ENCODE peak calls at places on chromosomes 1 and 21, in five cellular contexts. J is AG04450, M is heart left ventricle, Y is GM06990, K is HFF-Myc. S is an unnamed sample.

GRCh38 chr21:36477559-36477958 is 2.4 kb downstream of the CLDN14 start:
- DNase-seq in M (no peak), J (no peak), Y (no peak), K (no peak), S (no peak)

GRCh38 chr21:46118305-46118870 is 20.5 kb downstream of the COL6A2 start:
- DNase-seq in M (peak; percentile 24), J (no peak), K (no peak), Y (no peak), S (no peak)

GRCh38 chr1:166165661-166166399 is 971 bp downstream of the FAM78B start:
- DNase-seq in Y (peak; percentile 56), J (no peak), M (no peak), K (no peak), S (no peak)

GRCh38 chr1:5632226-5632625 is 360.0 kb downstream of the NPHP4 start:
- DNase-seq in K (no peak), J (no peak), M (no peak), Y (no peak), S (no peak)

GRCh38 chr1:66371233-66372005 is 162.5 kb upstream of the SGIP1 start:
- DNase-seq in K (no peak), M (peak; percentile 44), J (no peak), Y (no peak), S (peak; percentile 33)

GRCh38 chr1:19799233-19799876 is 361 bp downstream of the TMCO4 start:
- DNase-seq in M (peak; percentile 70), Y (peak; percentile 77), J (no peak), K (no peak), S (no peak)

GRCh38 chr1:217137210-217137871 is 414.1 kb upstream of the ESRRG start:
- DNase-seq in Y (no peak), J (no peak), M (no peak), K (no peak), S (no peak)

GRCh38 chr1:72516264-72516663 is 233.9 kb upstream of the NEGR1 start:
- DNase-seq in K (no peak), J (no peak), Y (no peak), M (no peak), S (no peak)

GRCh38 chr1:240149488-240150094 is 57.9 kb downstream of the FMN2 start:
- DNase-seq in M (no peak), J (no peak), Y (no peak), K (no peak), S (no peak)

GRCh38 chr1:222736972-222737371 is at the start of gene FAM177B:
- DNase-seq in K (no peak), J (no peak), M (no peak), Y (no peak), S (no peak)

GRCh38 chr1:152630596-152630995 is 7.7 kb upstream of the LCE3A start:
- DNase-seq in M (no peak), K (no peak), J (no peak), Y (no peak), S (no peak)

GRCh38 chr1:39269349-39269748 is 64.9 kb downstream of the MACF1 start:
- DNase-seq in M (no peak), K (no peak), J (no peak), Y (no peak), S (no peak)

GRCh38 chr1:39269791-39270342 is 65.4 kb downstream of the MACF1 start:
- DNase-seq in Y (peak; percentile 83), M (no peak), J (peak; percentile 43), K (no peak), S (peak; percentile 45)

GRCh38 chr1:39270368-39270767 is 65.9 kb downstream of the MACF1 start:
- DNase-seq in Y (no peak), J (no peak), M (no peak), K (no peak), S (no peak)

GRCh38 chr1:39268112-39268581 is 63.7 kb downstream of the MACF1 start:
- DNase-seq in K (peak; percentile 63), M (peak; percentile 28), Y (no peak), J (peak; percentile 70), S (peak; percentile 44)

DNA sequence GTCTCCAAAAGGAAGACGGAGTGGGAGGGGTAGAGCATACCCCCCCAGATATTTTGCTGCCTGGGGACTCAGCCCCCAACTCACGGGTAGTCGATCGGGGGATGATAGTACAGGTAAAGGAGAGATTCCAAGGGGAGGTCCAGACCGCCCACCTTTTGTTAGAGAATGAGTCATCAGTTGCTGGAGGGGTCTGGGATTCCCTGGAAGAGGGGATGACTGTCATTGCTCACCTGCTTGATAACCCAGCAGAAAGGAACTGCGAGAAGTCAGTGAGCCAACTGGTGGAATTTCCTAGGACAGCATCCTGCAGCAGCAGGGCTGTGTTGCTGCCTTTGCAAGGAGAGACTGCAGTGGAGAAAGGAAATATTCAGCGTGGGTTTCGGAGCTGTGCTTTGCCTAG is 64.4 kb downstream of the MACF1 start:
- DNase-seq in M (no peak), J (no peak), K (no peak), Y (no peak), S (no peak)
- H3K4me3 ChIP-seq in M (peak overlapping the region; percentile 26), J (peak overlapping the region; percentile 51), K (peak overlapping the region; percentile 41), Y (peak overlapping the region; percentile 65), S (peak overlapping the region; percentile 54)

DNA sequence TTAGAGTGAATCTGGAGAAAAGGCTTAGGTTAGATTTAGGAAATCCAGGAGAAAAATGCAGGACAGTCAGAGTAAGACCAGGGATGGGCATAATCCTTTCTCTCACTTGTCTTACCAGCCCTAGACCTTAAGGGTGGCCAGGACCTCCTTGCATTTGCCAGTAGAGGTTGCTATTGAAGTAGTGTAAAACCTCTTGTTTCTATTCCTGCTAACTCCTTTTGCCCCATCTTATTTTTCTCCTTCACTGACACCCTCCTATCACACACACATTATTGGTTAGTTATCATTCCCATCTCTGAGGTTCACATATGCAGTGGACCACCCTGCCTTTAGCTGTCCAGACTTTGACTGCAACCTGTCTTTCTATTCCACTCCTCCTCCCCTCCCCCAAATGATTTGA is 75.0 kb upstream of the MACF1 start:
- DNase-seq in Y (no peak), K (no peak), M (no peak), J (no peak), S (no peak)
- TF ChIP-seq CTCF in Y (peak; percentile 30), K (peak; percentile 25), M (peak; percentile 39), J (peak; percentile 45), S (peak; percentile 43)

DNA sequence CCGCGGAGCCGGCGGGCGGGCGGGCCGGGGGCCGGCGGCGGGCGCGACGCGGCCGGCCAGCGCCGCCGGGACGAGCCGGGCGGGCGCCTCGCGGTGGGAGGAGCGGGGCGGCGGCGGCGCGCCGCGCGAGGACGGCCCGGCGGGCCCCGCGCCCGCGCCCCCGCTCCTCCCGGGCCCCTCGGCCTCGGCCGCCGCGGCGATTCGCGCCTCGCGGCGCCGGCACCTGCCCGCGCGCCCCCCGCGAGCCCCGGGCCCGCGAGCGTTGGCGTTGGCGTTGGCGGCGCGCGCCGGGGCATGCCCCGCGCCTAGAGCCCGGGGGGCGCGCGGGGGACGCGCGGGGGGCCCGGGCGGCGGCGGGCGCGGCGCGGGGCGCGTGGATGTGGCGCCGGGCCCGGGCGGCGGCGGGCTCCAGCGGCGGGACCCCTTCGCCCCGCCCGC is at the start of gene SKI:
- DNase-seq in M (no peak), J (no peak), K (no peak), Y (no peak), S (no peak)
- H3K4me3 ChIP-seq in M (peak within 1 kb of the TSS; percentile 85), J (peak within 1 kb of the TSS; percentile 87), K (peak within 1 kb of the TSS; percentile 94), Y (peak within 1 kb of the TSS; percentile 73), S (peak within 1 kb of the TSS; percentile 83)

GRCh38 chr21:16460936-16461335 is 731.2 kb downstream of the USP25 start:
- DNase-seq in J (no peak), Y (no peak), K (no peak), M (no peak), S (no peak)
- TF ChIP-seq CTCF in J (no peak), Y (no peak), K (peak; percentile 19), M (no peak), S (no peak)

DNA sequence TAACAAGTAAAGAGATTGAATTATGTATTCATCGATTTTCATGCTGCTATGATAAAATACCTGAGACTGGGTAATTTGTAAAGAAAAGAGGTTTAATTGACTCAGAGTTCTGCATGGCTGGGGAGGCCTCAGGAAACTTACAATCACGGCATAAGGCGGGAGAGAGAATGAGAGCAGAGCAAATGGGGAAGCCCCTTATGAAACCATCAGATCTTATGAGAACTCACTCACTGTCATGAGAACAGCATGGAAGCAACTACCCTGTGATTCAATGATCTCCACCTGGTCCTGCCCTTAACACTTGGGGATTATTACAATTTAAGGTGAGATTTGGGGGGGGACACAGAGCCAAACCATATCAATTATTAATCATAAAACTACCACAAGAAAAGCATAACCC is 3.3 kb upstream of the GBP3 start:
- DNase-seq in K (no peak), Y (no peak), M (no peak), J (no peak), S (no peak)
- H3K4me3 ChIP-seq in K (no peak overlapping the region), Y (no peak overlapping the region), M (no peak overlapping the region), J (no peak overlapping the region), S (no peak overlapping the region)

DNA sequence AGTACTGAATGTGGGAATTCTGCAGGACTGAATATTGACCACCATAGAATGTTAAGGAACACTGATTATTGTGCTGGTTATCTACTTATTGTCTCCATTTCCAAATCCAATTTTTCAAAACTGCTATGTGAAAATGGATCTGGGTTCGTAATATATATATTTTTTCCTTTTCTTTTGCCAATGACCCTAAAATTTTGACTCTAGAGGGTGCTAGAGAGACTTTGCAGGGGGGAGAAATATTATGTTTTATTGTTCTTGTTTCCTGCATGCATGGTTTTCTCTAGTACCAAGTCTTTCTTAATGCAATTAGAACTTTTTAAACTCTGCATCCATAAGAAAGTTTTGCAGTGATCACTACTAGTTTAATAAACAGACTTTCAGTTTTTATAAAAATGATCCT is 1256.9 kb downstream of the BRINP3 start:
- DNase-seq in K (no peak), Y (no peak), J (no peak), M (no peak), S (no peak)
- TF ChIP-seq CTCF in K (no peak), Y (peak; percentile 23), J (peak; percentile 66), M (no peak), S (no peak)